ENCODE peak calls at places on chromosomes 5 and 9, in seven cellular contexts. S is CD8-positive, alpha-beta T cell; Z is Daoy; B is stimulated activated CD4-positive, alpha-beta T cell treated with anti-CD3 and anti-CD28 coated beads, Interleukin-1b, Interleukin-23, amount 100 ng/mL, for 24 hours; E is GM12892; O is stimulated activated CD8-positive, alpha-beta memory T cell treated with anti-CD3 and anti-CD28 coated beads, Interleukin-15, amount 100 ng/mL, for 24 hours; C is foreskin keratinocyte. U is an unnamed sample.

GRCh38 chr9:115517335-115518075 is 399.5 kb upstream of the TNC start:
- DNase-seq in O (no peak), B (no peak), C (no peak), E (no peak), S (no peak), Z (no peak), U (no peak)

GRCh38 chr5:76688836-76689235 is 27.1 kb upstream of the F2R start:
- DNase-seq in B (no peak), Z (no peak), E (no peak), O (no peak), S (no peak), C (no peak), U (no peak)

GRCh38 chr5:154756203-154756870 is 1.2 kb downstream of the LARP1 start:
- DNase-seq in C (no peak), Z (peak; percentile 39), E (no peak), O (no peak), S (peak; percentile 39), B (no peak), U (no peak)

GRCh38 chr5:95081500-95082355 is 203.2 kb downstream of the MCTP1 start:
- DNase-seq in O (no peak), B (no peak), Z (peak; percentile 81), S (peak; percentile 17), C (peak; percentile 86), E (no peak), U (no peak)

GRCh38 chr9:74304598-74304997 is 192.5 kb upstream of the RORB start:
- DNase-seq in B (no peak), E (no peak), O (no peak), S (no peak), C (no peak), Z (no peak), U (no peak)

GRCh38 chr5:87101321-87101720 is 166.4 kb upstream of the RASA1 start:
- DNase-seq in O (no peak), E (no peak), C (no peak), S (no peak), B (no peak), Z (no peak), U (no peak)

GRCh38 chr5:169443249-169443784 is 140.3 kb upstream of the SPDL1 start:
- DNase-seq in B (no peak), Z (no peak), S (no peak), O (no peak), C (no peak), E (no peak), U (no peak)

GRCh38 chr9:126291925-126292324 is 34.7 kb upstream of the MVB12B start:
- DNase-seq in C (no peak), Z (no peak), B (no peak), E (no peak), O (no peak), S (no peak), U (no peak)

GRCh38 chr5:684771-685216 is 8.4 kb downstream of the TPPP start:
- DNase-seq in C (no peak), B (no peak), Z (peak; percentile 2), S (no peak), O (no peak), E (peak; percentile 6), U (no peak)

GRCh38 chr5:76804266-76804665 is 14.6 kb upstream of the F2RL1 start:
- DNase-seq in E (no peak), Z (peak; percentile 68), O (no peak), C (no peak), S (no peak), B (no peak), U (no peak)

GRCh38 chr9:137240321-137240840 is 706 bp upstream of the TUBB4B start:
- DNase-seq in O (no peak), E (peak; percentile 75), S (peak; percentile 66), C (peak; percentile 55), Z (peak; percentile 86), B (peak; percentile 36), U (peak; percentile 71)

GRCh38 chr9:135068776-135069415 is 18.6 kb upstream of the OLFM1 start:
- DNase-seq in E (no peak), C (no peak), O (no peak), Z (no peak), S (no peak), B (no peak), U (no peak)

GRCh38 chr5:83313431-83313830 is 158.1 kb upstream of the VCAN start:
- DNase-seq in O (no peak), E (no peak), Z (no peak), C (peak; percentile 57), S (no peak), B (no peak), U (no peak)

GRCh38 chr9:22452415-22453010 is 5.9 kb downstream of the DMRTA1 start:
- DNase-seq in C (no peak), B (no peak), O (no peak), Z (no peak), S (peak; percentile 28), E (no peak), U (peak; percentile 63)

GRCh38 chr9:78365979-78366697 is 69.2 kb downstream of the PSAT1 start:
- DNase-seq in O (no peak), Z (no peak), C (no peak), S (no peak), E (no peak), B (no peak), U (no peak)

U was measured in NCI-H1930.